ENCODE peak calls at places on chromosomes 11 and 22, in five cellular contexts. Q is GM12878; R is epithelial cell of esophagus; M is NCI-H774; L is stimulated activated CD8-positive, alpha-beta memory T cell treated with anti-CD3 and anti-CD28 coated beads, Interleukin-4, amount 100 ng/mL, for 48 hours. W is an unnamed sample.

GRCh38 chr11:3133456-3134217 is 31.5 kb downstream of the OSBPL5 start:
- DNase-seq in L (no peak), R (no peak), M (no peak), Q (no peak), W (no peak)

GRCh38 chr11:118117790-118118601 is 31.2 kb upstream of the SMIM35 start:
- DNase-seq in R (no peak), L (peak; percentile 34), M (no peak), Q (no peak), W (no peak)

GRCh38 chr11:12677131-12677530 is 2.9 kb downstream of the TEAD1 start:
- DNase-seq in R (peak; percentile 33), M (no peak), L (no peak), Q (no peak), W (peak; percentile 56)

GRCh38 chr11:44633641-44634040 is 68.2 kb downstream of the CD82 start:
- DNase-seq in Q (no peak), L (peak; percentile 11), R (no peak), M (no peak), W (no peak)

GRCh38 chr22:43878831-43879550 is 12.8 kb downstream of the PNPLA5 start:
- DNase-seq in R (no peak), Q (no peak), L (no peak), M (no peak), W (no peak)

GRCh38 chr22:50505776-50506610 is 1.5 kb downstream of the LMF2 start:
- DNase-seq in M (no peak), R (no peak), L (no peak), Q (no peak), W (no peak)

GRCh38 chr11:65911682-65912568 is 6.9 kb downstream of the C11orf68 start:
- DNase-seq in Q (no peak), R (peak; percentile 72), M (peak; percentile 35), L (no peak), W (peak; percentile 67)

GRCh38 chr11:110621826-110622225 is 90.4 kb downstream of the ARHGAP20 start:
- DNase-seq in Q (no peak), L (no peak), M (no peak), R (no peak), W (no peak)

GRCh38 chr11:76658231-76658630 is 12.3 kb downstream of the LRRC32 start:
- DNase-seq in M (no peak), L (no peak), R (no peak), Q (no peak), W (no peak)

GRCh38 chr22:20585640-20586402 is 78.4 kb downstream of the MED15 start:
- DNase-seq in L (no peak), R (peak; percentile 38), M (no peak), Q (no peak), W (no peak)

GRCh38 chr11:13335319-13335718 is 57.7 kb downstream of the BMAL1 start:
- DNase-seq in L (peak; percentile 79), R (peak; percentile 74), M (peak; percentile 23), Q (no peak), W (peak; percentile 72)

GRCh38 chr11:2273771-2274170 is 3.4 kb upstream of the ASCL2 start:
- DNase-seq in R (no peak), L (no peak), M (no peak), Q (no peak), W (no peak)

GRCh38 chr11:134248910-134249480 is 4.2 kb downstream of the THYN1 start:
- DNase-seq in M (no peak), R (no peak), Q (no peak), L (peak; percentile 32), W (no peak)

GRCh38 chr11:80873309-80873999 is 1432.6 kb upstream of the TENM4 start:
- DNase-seq in R (peak; percentile 84), M (no peak), L (no peak), Q (peak; percentile 7), W (no peak)

GRCh38 chr11:76644591-76644990 is 26.0 kb downstream of the LRRC32 start:
- DNase-seq in R (peak; percentile 82), L (no peak), Q (no peak), M (peak; percentile 57), W (no peak)